ENCODE peak calls at places on chromosome 19, in six cellular contexts. K is tibial nerve, U is upper lobe of left lung, I is sigmoid colon, R is adrenal gland, B is esophagus squamous epithelium. F is an unnamed sample.

GRCh38 chr19:48194041-48194871 is 23.8 kb downstream of the ZSWIM9 start:
- DNase-seq in K (no peak), U (peak), I (no peak), R (no peak), B (no peak), F (peak)

GRCh38 chr19:16325671-16326400 is 1.2 kb downstream of the KLF2 start:
- DNase-seq in K (no peak), U (peak), I (peak), R (peak), B (no peak), F (peak)

GRCh38 chr19:46828484-46828883 is 22.2 kb downstream of the AP2S1 start:
- DNase-seq in K (no peak), U (no peak), I (no peak), R (no peak), B (no peak), F (no peak)

GRCh38 chr19:38394488-38394887 is 6.0 kb downstream of the SPRED3 start:
- DNase-seq in K (no peak), U (peak), I (no peak), R (no peak), B (no peak), F (peak)

GRCh38 chr19:42109896-42110295 is 22.4 kb downstream of the POU2F2 start:
- DNase-seq in K (no peak), U (no peak), I (no peak), R (no peak), B (no peak), F (no peak)

GRCh38 chr19:3039641-3040077 is 10.6 kb upstream of the TLE2 start:
- DNase-seq in K (no peak), U (no peak), I (no peak), R (peak), B (no peak), F (no peak)

GRCh38 chr19:32289566-32290210 is 55.7 kb upstream of the ZNF507 start:
- DNase-seq in K (no peak), U (no peak), I (no peak), R (no peak), B (no peak), F (no peak)

GRCh38 chr19:41810301-41810700 is 13.9 kb downstream of the CEACAM3 start:
- DNase-seq in K (no peak), U (no peak), I (no peak), R (no peak), B (no peak), F (no peak)

GRCh38 chr19:1037553-1038115 is 2.3 kb upstream of the ABCA7 start:
- DNase-seq in K (no peak), U (peak), I (no peak), R (no peak), B (no peak), F (no peak)

GRCh38 chr19:12785431-12786011 is 5.8 kb upstream of the JUNB start:
- DNase-seq in K (no peak), U (no peak), I (no peak), R (no peak), B (no peak), F (peak)

GRCh38 chr19:53659292-53659691 is 27.5 kb downstream of the DPRX start:
- DNase-seq in K (no peak), U (no peak), I (no peak), R (no peak), B (no peak), F (no peak)

GRCh38 chr19:17259118-17259780 is 5.3 kb downstream of the USHBP1 start:
- DNase-seq in K (no peak), U (no peak), I (no peak), R (no peak), B (no peak), F (no peak)

GRCh38 chr19:55418185-55418584 is 10.6 kb upstream of the UBE2S start:
- DNase-seq in K (no peak), U (no peak), I (no peak), R (peak), B (no peak), F (peak)

GRCh38 chr19:8900421-8900820 is 68.2 kb downstream of the MBD3L1 start:
- DNase-seq in K (no peak), U (no peak), I (no peak), R (no peak), B (no peak), F (no peak)

GRCh38 chr19:48551437-48552302 is at the start of gene SULT2B1:
- DNase-seq in K (no peak), U (peak), I (no peak), R (no peak), B (no peak), F (no peak)

GRCh38 chr19:2722541-2723344 is 1.6 kb upstream of the DIRAS1 start:
- DNase-seq in K (no peak), U (peak), I (peak), R (peak), B (no peak), F (no peak)

GRCh38 chr19:21463449-21464105 is 41.8 kb upstream of the ZNF429 start:
- DNase-seq in K (no peak), U (no peak), I (no peak), R (peak), B (no peak), F (peak)

GRCh38 chr19:3603121-3603841 is 3.4 kb downstream of the TBXA2R start:
- DNase-seq in K (no peak), U (no peak), I (no peak), R (peak), B (no peak), F (no peak)

GRCh38 chr19:48629599-48630288 is 7.4 kb downstream of the DBP start:
- DNase-seq in K (no peak), U (peak), I (peak), R (peak), B (no peak), F (peak)

GRCh38 chr19:39919976-39920375 is 14.5 kb downstream of the FCGBP start:
- DNase-seq in K (no peak), U (no peak), I (no peak), R (no peak), B (no peak), F (no peak)

GRCh38 chr19:21398851-21399250 is 1.9 kb downstream of the ZNF493 start:
- DNase-seq in K (no peak), U (peak), I (no peak), R (no peak), B (no peak), F (no peak)

GRCh38 chr19:5048091-5048726 is 79.3 kb downstream of the KDM4B start:
- DNase-seq in K (peak), U (peak), I (peak), R (peak), B (no peak), F (peak)

GRCh38 chr19:34432797-34433196 is 4.6 kb downstream of the UBA2 start:
- DNase-seq in K (peak), U (no peak), I (no peak), R (no peak), B (no peak), F (no peak)

DNA sequence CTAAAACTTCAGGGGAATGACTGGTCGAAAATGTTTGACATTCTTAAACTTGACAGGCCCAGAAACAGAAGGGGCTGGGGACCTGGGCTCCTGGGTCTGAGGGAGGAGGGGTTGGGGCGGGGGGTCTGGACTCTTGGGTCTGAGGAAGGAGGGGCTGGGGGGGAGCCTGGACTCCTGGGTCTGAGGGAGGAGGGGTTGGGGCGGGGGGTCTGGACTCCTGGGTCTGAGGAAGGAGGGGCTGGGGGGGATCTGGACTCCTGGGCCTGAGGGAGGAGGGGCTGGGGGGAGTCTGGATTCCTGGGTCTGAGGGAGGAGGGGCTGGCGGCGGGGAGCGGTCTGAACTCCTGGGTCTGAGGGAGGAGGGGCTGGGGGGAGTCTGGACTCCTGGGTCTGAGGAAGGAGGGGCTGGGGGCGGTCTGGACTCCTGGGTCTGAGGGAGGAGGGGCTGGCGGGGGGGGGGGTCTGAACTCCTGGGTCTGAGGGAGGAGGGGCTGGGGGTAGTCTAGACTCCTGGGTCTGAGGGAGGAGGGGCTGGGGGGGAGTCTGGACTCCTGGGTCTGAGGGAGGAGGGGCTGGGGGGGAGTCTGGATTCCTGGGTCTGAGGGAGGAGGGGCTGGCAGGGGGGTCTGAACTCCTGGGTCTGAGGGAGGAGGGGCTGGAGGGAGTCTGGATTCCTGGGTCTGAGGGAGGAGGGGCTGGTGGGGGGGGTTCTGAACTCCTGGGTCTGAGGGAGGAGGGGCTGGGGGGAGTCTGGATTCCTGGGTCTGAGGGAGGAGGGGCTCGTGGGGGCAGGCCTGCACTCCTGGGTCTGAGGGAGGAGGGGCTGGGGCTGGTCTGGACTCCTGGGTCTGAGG is 5.5 kb upstream of the KLK6 start:
- DNase-seq in K (no peak), U (no peak), I (peak), R (no peak), B (no peak), F (no peak)
- TF ChIP-seq POLR2A in K (no peak), U (no peak), I (no peak), R (no peak), B (no peak), F (no peak)

GRCh38 chr19:13959141-13959961 is 7.0 kb downstream of the DCAF15 start:
- DNase-seq in K (no peak), U (peak), I (no peak), R (no peak), B (no peak), F (no peak)

GRCh38 chr19:13962738-13963602 is 10.7 kb downstream of the DCAF15 start:
- DNase-seq in K (no peak), U (peak), I (no peak), R (no peak), B (no peak), F (no peak)

GRCh38 chr19:13959962-13960862 is 7.9 kb downstream of the DCAF15 start:
- DNase-seq in K (no peak), U (peak), I (no peak), R (no peak), B (no peak), F (no peak)

GRCh38 chr19:13961826-13962737 is 9.8 kb downstream of the DCAF15 start:
- DNase-seq in K (no peak), U (peak), I (no peak), R (no peak), B (no peak), F (no peak)

GRCh38 chr19:13960863-13961784 is 8.8 kb downstream of the DCAF15 start:
- DNase-seq in K (no peak), U (peak), I (no peak), R (no peak), B (no peak), F (no peak)
- H3K4me3 ChIP-seq in K (no peak), U (no peak), I (no peak), R (no peak), B (no peak), F (no peak)

GRCh38 chr19:35510626-35510964 is 2.9 kb downstream of the DMKN start:
- DNase-seq in K (no peak), U (no peak), I (no peak), R (no peak), B (no peak), F (no peak)

GRCh38 chr19:35508129-35508528 is 5.3 kb downstream of the DMKN start:
- DNase-seq in K (no peak), U (no peak), I (no peak), R (no peak), B (no peak), F (no peak)

GRCh38 chr19:35511337-35511736 is 2.1 kb downstream of the DMKN start:
- DNase-seq in K (no peak), U (no peak), I (no peak), R (no peak), B (no peak), F (no peak)

GRCh38 chr19:35509018-35509652 is 4.3 kb downstream of the DMKN start:
- DNase-seq in K (no peak), U (no peak), I (no peak), R (no peak), B (no peak), F (no peak)

DNA sequence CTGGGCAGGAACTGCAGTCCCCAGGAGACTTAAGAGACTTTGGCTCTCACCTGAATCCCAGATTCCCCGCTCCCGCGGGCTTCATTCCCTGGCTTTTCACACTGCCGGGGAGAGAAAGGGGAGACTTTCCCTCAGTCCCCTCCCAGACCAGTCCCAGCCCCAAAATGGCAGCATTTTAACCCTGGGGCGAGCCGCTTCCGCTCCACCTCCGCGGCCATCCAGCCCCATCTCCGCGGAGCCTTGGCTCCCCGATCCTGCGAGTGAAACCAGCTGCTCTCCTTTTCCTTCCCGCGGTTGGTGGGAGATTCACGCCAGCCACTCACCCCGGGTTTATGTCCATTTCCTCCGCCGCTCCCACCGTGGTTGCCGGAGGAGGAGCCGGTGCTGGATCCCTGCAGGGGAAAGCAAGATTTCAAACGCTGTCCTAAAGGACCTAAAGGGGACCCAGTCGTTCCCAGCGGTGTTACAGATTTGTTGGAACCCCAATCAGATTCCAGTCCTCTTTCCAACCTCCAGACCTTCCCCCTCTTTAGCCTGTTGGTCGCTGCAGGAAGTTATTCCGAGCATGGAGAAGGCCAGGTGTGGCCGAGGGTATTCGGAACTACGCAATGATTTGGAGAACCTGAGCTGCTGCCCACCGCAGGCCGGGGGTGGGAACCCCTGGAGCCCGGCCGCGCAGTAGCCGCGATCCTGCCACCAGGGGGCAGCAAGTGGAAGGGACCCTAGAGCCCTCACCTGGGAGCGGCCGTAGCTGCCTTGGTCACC is 3.4 kb downstream of the DMKN start:
- DNase-seq in K (peak), U (peak), I (peak), R (peak), B (no peak), F (peak)
- TF ChIP-seq POLR2A in K (no peak), U (peak), I (no peak), R (no peak), B (no peak), F (no peak)

DNA sequence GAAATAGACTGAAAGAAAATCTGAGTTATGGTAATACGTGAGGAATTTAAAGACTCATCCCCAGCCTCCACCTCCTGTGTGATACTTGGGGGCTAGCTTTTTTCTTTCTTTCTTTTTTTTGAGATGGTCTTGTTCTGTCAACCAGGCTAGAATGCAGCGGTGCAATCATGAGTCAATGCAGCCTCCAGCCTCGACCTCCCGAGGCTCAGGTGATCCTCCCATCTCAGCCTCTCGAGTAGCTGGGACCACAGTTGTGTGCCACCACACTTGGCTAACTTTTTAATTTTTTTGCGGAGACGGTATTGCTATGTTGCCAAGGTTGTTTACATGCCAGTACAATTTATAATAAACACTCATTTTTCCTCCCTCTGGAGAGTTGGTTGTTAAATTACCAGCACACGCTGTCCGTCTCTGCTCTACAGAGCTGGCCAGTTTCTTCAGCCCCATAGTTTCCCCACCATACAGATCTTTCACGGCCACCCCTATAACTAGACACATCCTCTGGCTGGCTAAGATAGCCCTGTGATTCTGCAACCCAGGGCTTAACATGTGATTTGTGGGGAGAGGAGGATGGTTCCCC is 4.8 kb downstream of the TNFSF9 start:
- DNase-seq in K (no peak), U (no peak), I (no peak), R (no peak), B (no peak), F (no peak)
- H3K4me3 ChIP-seq in K (no peak), U (no peak), I (no peak), R (no peak), B (no peak), F (no peak)

F was measured in Peyer's patch.